ENCODE peak calls at places on chromosomes 6 and 20, in five cellular contexts. C is CD8-positive, alpha-beta memory T cell; P is cardiac muscle cell; T is H1; M is neural progenitor cell. G is an unnamed sample. For H3K27me3, the result is how much of the 10 kb centered on the place peaks cover.

GRCh38 chr6:157751547-157752200 is 71.4 kb upstream of the SNX9 start:
- DNase-seq in C (no peak), P (no peak), T (no peak), M (no peak), G (no peak)

GRCh38 chr20:46212252-46212651 is 94.1 kb downstream of the CD40 start:
- DNase-seq in C (no peak), P (no peak), T (no peak), M (no peak), G (no peak)

GRCh38 chr6:138430361-138431145 is 26.5 kb downstream of the HEBP2 start:
- DNase-seq in C (no peak), P (peak), T (no peak), M (no peak), G (no peak)

GRCh38 chr20:62063601-62063980 is 2.1 kb downstream of the TAF4 start:
- DNase-seq in C (no peak), P (peak), T (no peak), M (peak), G (no peak)

GRCh38 chr6:56188429-56188828 is 59.0 kb downstream of the COL21A1 start:
- DNase-seq in C (no peak), P (no peak), T (no peak), M (no peak), G (no peak)

GRCh38 chr6:166075925-166076324 is 91.7 kb downstream of the TBXT start:
- DNase-seq in C (no peak), P (no peak), T (no peak), M (no peak), G (no peak)

GRCh38 chr6:51579013-51579412 is 508.4 kb downstream of the PKHD1 start:
- DNase-seq in C (no peak), P (no peak), T (no peak), M (no peak), G (no peak)

GRCh38 chr6:155436981-155437749 is 18.5 kb downstream of the NOX3 start:
- DNase-seq in C (no peak), P (peak), T (no peak), M (no peak), G (no peak)

GRCh38 chr6:82144852-82145332 is 102.7 kb downstream of the IBTK start:
- DNase-seq in C (no peak), P (peak), T (no peak), M (peak), G (no peak)

GRCh38 chr20:41167481-41168253 is 30.3 kb downstream of the PLCG1 start:
- DNase-seq in C (no peak), P (no peak), T (no peak), M (no peak), G (peak)

GRCh38 chr6:110874880-110875547 is 429 bp downstream of the AMD1 start:
- DNase-seq in C (peak), P (no peak), T (no peak), M (peak), G (peak)

GRCh38 chr20:48171626-48172025 is 386.3 kb upstream of the SULF2 start:
- DNase-seq in C (no peak), P (no peak), T (no peak), M (no peak), G (no peak)

GRCh38 chr20:5674176-5674660 is 76.0 kb upstream of the SHLD1 start:
- DNase-seq in C (no peak), P (no peak), T (no peak), M (no peak), G (peak)

GRCh38 chr6:167698540-167698939 is 128.2 kb upstream of the AFDN start:
- DNase-seq in C (no peak), P (no peak), T (no peak), M (no peak), G (no peak)

GRCh38 chr6:157669747-157670216 is 153.3 kb upstream of the SNX9 start:
- DNase-seq in C (peak), P (peak), T (peak), M (peak), G (no peak)

GRCh38 chr6:111566873-111567517 is 38.7 kb downstream of the TRAF3IP2 start:
- DNase-seq in C (peak), P (no peak), T (no peak), M (no peak), G (no peak)

GRCh38 chr6:34236423-34237315 is at the start of gene HMGA1:
- DNase-seq in C (peak), P (peak), T (no peak), M (peak), G (peak)

GRCh38 chr6:11632795-11633511 is 95.4 kb downstream of the TMEM170B start:
- DNase-seq in C (no peak), P (no peak), T (no peak), M (peak), G (no peak)

GRCh38 chr6:167685654-167686053 is 141.1 kb upstream of the AFDN start:
- DNase-seq in C (no peak), P (no peak), T (no peak), M (no peak), G (no peak)

GRCh38 chr6:15736023-15736696 is 73.3 kb upstream of the DTNBP1 start:
- DNase-seq in C (no peak), P (no peak), T (no peak), M (no peak), G (no peak)

GRCh38 chr6:149963212-149963461 is 606 bp upstream of the ULBP1 start:
- DNase-seq in C (no peak), P (no peak), T (no peak), M (no peak), G (peak)

GRCh38 chr20:50309280-50309763 is 118.7 kb downstream of the CEBPB start:
- DNase-seq in C (no peak), P (no peak), T (no peak), M (no peak), G (no peak)

GRCh38 chr20:62627901-62628612 is 14.2 kb upstream of the SLCO4A1 start:
- DNase-seq in C (no peak), P (no peak), T (no peak), M (no peak), G (peak)

GRCh38 chr20:49853640-49854039 is 41.0 kb downstream of the SLC9A8 start:
- DNase-seq in C (no peak), P (no peak), T (no peak), M (no peak), G (no peak)

GRCh38 chr20:22861231-22861980 is 173.7 kb upstream of the SSTR4 start:
- DNase-seq in C (no peak), P (no peak), T (no peak), M (no peak), G (no peak)

GRCh38 chr20:25600632-25601031 is 15.3 kb upstream of the NINL start:
- DNase-seq in C (no peak), P (no peak), T (no peak), M (no peak), G (no peak)

GRCh38 chr20:50286609-50287008 is 96.0 kb downstream of the CEBPB start:
- DNase-seq in C (no peak), P (no peak), T (no peak), M (no peak), G (peak)

GRCh38 chr20:22430154-22430745 is 154.1 kb downstream of the FOXA2 start:
- DNase-seq in C (no peak), P (no peak), T (peak), M (peak), G (no peak)

GRCh38 chr6:138590796-138591709 is 91.8 kb upstream of the NHSL1 start:
- DNase-seq in C (peak), P (peak), T (no peak), M (peak), G (no peak)

DNA sequence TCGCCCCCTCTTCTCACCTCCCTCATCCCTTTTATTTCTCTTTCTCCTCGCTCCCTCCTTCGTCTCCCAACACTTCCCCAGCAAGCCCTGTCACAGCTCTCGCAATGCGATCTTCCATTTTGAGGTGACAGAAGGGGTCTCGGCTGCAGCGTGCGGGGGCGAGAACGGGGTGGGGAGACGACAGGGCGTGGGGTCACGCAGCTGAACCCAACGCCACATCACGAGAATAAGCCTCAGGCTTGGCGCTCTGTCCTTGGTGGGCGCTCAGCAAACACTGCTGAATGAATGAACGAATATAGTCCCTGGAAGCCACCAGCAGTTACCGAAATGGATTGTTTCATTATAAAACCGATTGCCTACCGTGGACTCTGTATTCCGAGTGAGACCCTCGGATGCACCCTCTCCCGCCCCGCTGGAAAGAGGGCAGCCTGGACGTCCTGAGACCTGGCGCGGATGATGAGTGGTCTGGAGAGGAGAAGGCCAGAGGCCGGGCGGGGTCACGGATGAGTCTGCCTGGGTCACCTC is 3.9 kb downstream of the NRN1 start:
- DNase-seq in C (no peak), P (no peak), T (no peak), M (peak), G (no peak)
- H3K27me3 ChIP-seq in C (half or more), P (half or more), T (half or more), M (half or more), G (under half)

DNA sequence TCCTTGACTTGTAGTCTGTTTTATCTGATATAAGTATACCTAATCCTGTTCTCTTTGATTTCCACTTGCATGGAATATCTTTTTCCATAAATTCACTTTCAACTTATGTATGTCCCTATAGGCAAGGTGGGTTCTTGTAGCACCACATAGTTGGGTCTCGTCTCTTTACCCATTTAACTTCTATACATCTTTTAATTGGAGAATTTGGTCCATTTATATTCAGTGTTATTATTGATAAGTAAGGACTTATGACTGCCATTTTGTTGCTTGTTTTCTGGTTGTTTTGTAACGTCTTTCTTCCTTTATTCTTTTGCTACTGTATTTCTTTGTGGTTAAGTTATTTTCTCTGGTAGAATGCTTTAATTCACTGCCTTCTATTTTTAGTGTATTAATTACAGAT is 14.5 kb upstream of the ZNF311 start:
- DNase-seq in C (no peak), P (no peak), T (no peak), M (no peak), G (no peak)
- H3K27me3 ChIP-seq in C (under half), P (under half), T (under half), M (under half), G (under half)

DNA sequence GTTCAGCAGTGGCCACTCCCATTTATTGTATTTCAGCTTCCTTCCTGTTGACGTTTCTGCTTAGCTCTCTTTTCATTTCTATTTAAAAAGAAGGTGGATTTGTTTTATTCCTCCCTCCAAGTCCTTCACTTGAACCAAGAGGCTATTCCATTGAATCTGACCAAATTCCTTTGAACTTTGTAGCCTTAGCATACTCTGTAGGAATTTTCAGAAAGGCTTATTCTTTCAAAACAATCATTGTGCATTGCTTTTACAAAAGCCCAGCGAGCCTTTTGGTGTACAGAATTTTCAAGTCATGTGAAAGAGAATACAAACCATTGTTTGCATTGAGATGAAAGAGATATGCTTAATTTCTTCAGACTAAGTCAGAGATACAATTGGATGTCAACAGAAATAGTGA is 151.0 kb upstream of the INSM1 start:
- DNase-seq in C (no peak), P (no peak), T (no peak), M (no peak), G (no peak)
- H3K27me3 ChIP-seq in C (under half), P (under half), T (under half), M (under half), G (under half)

DNA sequence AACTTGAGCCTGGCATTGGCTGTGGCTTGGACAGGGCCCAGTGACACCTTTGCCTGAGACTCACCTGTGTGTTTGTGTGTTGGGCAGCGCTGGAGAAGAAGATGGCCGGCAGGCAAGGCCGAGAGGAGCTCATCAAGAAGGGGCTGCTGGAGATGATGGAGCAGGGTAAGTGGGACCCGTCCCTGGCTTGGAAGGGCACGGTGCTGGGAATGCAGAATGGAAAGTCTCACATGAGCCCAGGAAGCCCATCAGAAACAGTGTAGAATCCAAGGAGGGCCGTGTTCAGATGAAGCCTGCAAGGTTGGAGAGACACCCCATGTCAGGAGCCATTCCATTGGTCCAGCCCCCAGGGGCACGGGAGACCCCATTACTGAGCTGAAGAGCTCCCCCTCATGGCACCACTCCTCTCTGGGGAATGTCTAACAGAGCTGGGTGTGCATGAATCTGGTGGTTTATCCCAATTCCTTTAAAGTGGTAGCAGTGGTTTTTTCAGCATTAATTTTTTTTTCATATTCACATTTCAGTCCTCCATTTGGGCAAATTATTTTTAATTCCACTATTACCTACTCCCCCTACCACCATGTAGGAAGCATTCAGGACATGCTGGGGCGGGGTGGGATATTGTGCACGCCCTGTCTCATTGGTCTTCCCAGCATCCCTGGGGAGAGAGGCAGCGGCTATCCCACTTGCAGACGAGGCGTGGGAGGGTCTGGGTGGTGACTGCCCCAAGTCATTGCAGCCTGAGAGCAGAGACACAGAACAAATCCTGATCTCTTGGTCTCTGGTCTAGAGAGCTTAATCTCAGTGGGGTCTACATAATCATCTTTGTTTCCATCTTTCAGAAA is 143.6 kb downstream of the PHACTR3 start:
- DNase-seq in C (no peak), P (no peak), T (no peak), M (no peak), G (no peak)
- H3K27me3 ChIP-seq in C (under half), P (under half), T (under half), M (under half), G (under half)

GRCh38 chr6:7727150-7727950 is 1.5 kb downstream of the BMP6 start:
- DNase-seq in C (no peak), P (peak), T (no peak), M (peak), G (peak)

GRCh38 chr6:7726416-7727149 is 684 bp downstream of the BMP6 start:
- DNase-seq in C (no peak), P (peak), T (no peak), M (peak), G (peak)

GRCh38 chr6:7728855-7729590 is 3.1 kb downstream of the BMP6 start:
- DNase-seq in C (no peak), P (no peak), T (no peak), M (peak), G (no peak)

GRCh38 chr6:7730003-7730402 is 4.1 kb downstream of the BMP6 start:
- DNase-seq in C (no peak), P (no peak), T (no peak), M (no peak), G (no peak)

GRCh38 chr6:7727951-7728854 is 2.3 kb downstream of the BMP6 start:
- DNase-seq in C (no peak), P (peak), T (no peak), M (peak), G (peak)
- H3K27me3 ChIP-seq in C (under half), P (half or more), T (half or more), M (half or more), G (under half)

GRCh38 chr20:53778041-53778516 is 184.4 kb upstream of the ZNF217 start:
- DNase-seq in C (no peak), P (no peak), T (no peak), M (no peak), G (no peak)

GRCh38 chr20:53774487-53775203 is 181.0 kb upstream of the ZNF217 start:
- DNase-seq in C (no peak), P (no peak), T (no peak), M (no peak), G (no peak)

GRCh38 chr20:53769041-53769440 is 175.4 kb upstream of the ZNF217 start:
- DNase-seq in C (no peak), P (no peak), T (no peak), M (no peak), G (no peak)

GRCh38 chr20:53776858-53777257 is 183.2 kb upstream of the ZNF217 start:
- DNase-seq in C (no peak), P (no peak), T (no peak), M (no peak), G (no peak)

GRCh38 chr20:53773792-53774371 is 180.2 kb upstream of the ZNF217 start:
- DNase-seq in C (no peak), P (no peak), T (no peak), M (no peak), G (no peak)
- H3K27me3 ChIP-seq in C (under half), P (under half), T (under half), M (under half), G (under half)

GRCh38 chr6:67493682-67494081 is 1141.4 kb upstream of the ADGRB3 start:
- DNase-seq in C (no peak), P (no peak), T (no peak), M (no peak), G (no peak)
- H3K27me3 ChIP-seq in C (under half), P (under half), T (under half), M (under half), G (under half)

G was measured in GM06990.